ENCODE peak calls at places on chromosome 19, in nine cellular contexts. K is psoas muscle, H is hepatocyte, C is choroid plexus epithelial cell, L is mammary epithelial cell, I is heart left ventricle, T is left ventricle myocardium inferior, N is body of pancreas, R is kidney epithelial cell. P is an unnamed sample.

GRCh38 chr19:29321116-29321515 is 108.2 kb upstream of the UQCRFS1 start:
- DNase-seq in L (no peak), I (no peak), T (no peak), R (no peak), K (no peak), N (no peak), H (no peak), C (no peak), P (no peak)

GRCh38 chr19:55333870-55334269 is 5.8 kb upstream of the KMT5C start:
- DNase-seq in C (no peak), I (no peak), R (no peak), L (no peak), N (no peak), K (no peak), H (peak), T (no peak), P (peak)

GRCh38 chr19:4908311-4908710 is 990 bp upstream of the UHRF1 start:
- DNase-seq in C (no peak), N (no peak), L (no peak), I (no peak), T (no peak), K (no peak), H (no peak), R (no peak), P (peak)

GRCh38 chr19:18373892-18374629 is 11.9 kb upstream of the GDF15 start:
- DNase-seq in I (peak), K (peak), L (peak), C (peak), T (peak), H (peak), N (peak), R (peak), P (peak)

GRCh38 chr19:14520543-14520942 is 2.3 kb upstream of the DNAJB1 start:
- DNase-seq in H (no peak), T (no peak), I (no peak), K (no peak), C (no peak), N (no peak), R (no peak), L (no peak), P (no peak)

GRCh38 chr19:31553844-31554215 is 204.6 kb upstream of the TSHZ3 start:
- DNase-seq in I (no peak), R (no peak), H (peak), K (no peak), L (no peak), C (no peak), T (no peak), N (no peak), P (no peak)

GRCh38 chr19:29663861-29664752 is 1.2 kb upstream of the PLEKHF1 start:
- DNase-seq in N (no peak), I (no peak), R (no peak), H (no peak), T (no peak), L (peak), C (peak), K (no peak), P (no peak)

GRCh38 chr19:1580382-1580781 is 12.3 kb upstream of the MEX3D start:
- DNase-seq in K (no peak), I (no peak), R (no peak), T (no peak), H (no peak), N (no peak), L (no peak), C (no peak), P (no peak)

GRCh38 chr19:58511353-58512208 is at the start of gene SLC27A5:
- DNase-seq in I (no peak), T (no peak), H (peak), L (no peak), N (no peak), K (no peak), C (no peak), R (no peak), P (peak)

GRCh38 chr19:16062789-16063188 is 13.5 kb upstream of the TPM4 start:
- DNase-seq in N (peak), H (peak), K (peak), T (no peak), C (peak), I (no peak), L (no peak), R (no peak), P (peak)

GRCh38 chr19:29328586-29328985 is 115.6 kb upstream of the UQCRFS1 start:
- DNase-seq in C (no peak), T (no peak), I (no peak), H (no peak), K (no peak), L (no peak), N (no peak), R (no peak), P (no peak)

GRCh38 chr19:38852231-38853044 is 2.7 kb upstream of the HNRNPL start:
- DNase-seq in T (peak), I (peak), R (no peak), C (peak), L (peak), N (peak), H (peak), K (peak), P (peak)

GRCh38 chr19:14394167-14394566 is 12.9 kb downstream of the ADGRE5 start:
- DNase-seq in T (no peak), L (no peak), H (no peak), K (no peak), N (no peak), C (no peak), R (no peak), I (no peak), P (peak)

GRCh38 chr19:41327499-41328156 is 17.7 kb downstream of the CCDC97 start:
- DNase-seq in C (peak), T (peak), H (no peak), N (peak), I (peak), K (peak), R (no peak), L (peak), P (peak)

GRCh38 chr19:13526552-13526951 is 20.3 kb upstream of the CACNA1A start:
- DNase-seq in L (peak), T (no peak), K (no peak), I (no peak), N (no peak), R (no peak), C (no peak), H (no peak), P (peak)

GRCh38 chr19:18099623-18099995 is 2.0 kb downstream of the MAST3 start:
- DNase-seq in R (no peak), N (no peak), K (no peak), L (no peak), C (no peak), I (no peak), T (no peak), H (no peak), P (no peak)

GRCh38 chr19:53076984-53077383 is 26.2 kb downstream of the ZNF160 start:
- DNase-seq in R (no peak), H (peak), L (no peak), C (peak), K (peak), T (peak), I (peak), N (peak), P (peak)

GRCh38 chr19:51439021-51439465 is 19.2 kb downstream of the SIGLEC8 start:
- DNase-seq in T (no peak), N (no peak), H (no peak), L (peak), R (no peak), C (peak), I (no peak), K (no peak), P (peak)

GRCh38 chr19:51440052-51440451 is 18.2 kb downstream of the SIGLEC8 start:
- DNase-seq in C (no peak), L (no peak), K (no peak), H (no peak), I (no peak), T (no peak), R (no peak), N (no peak), P (no peak)

GRCh38 chr19:51440846-51441409 is 17.3 kb downstream of the SIGLEC8 start:
- DNase-seq in I (no peak), H (no peak), T (no peak), C (peak), K (no peak), L (no peak), N (no peak), R (no peak), P (no peak)

GRCh38 chr19:51441410-51442390 is 16.6 kb downstream of the SIGLEC8 start:
- DNase-seq in N (no peak), C (no peak), R (no peak), K (no peak), T (no peak), H (no peak), I (no peak), L (peak), P (no peak)
- H3K4me3 ChIP-seq in N (no peak), C (no peak), R (no peak), K (no peak), T (no peak), H (no peak), I (no peak), L (no peak), P (no peak)

DNA sequence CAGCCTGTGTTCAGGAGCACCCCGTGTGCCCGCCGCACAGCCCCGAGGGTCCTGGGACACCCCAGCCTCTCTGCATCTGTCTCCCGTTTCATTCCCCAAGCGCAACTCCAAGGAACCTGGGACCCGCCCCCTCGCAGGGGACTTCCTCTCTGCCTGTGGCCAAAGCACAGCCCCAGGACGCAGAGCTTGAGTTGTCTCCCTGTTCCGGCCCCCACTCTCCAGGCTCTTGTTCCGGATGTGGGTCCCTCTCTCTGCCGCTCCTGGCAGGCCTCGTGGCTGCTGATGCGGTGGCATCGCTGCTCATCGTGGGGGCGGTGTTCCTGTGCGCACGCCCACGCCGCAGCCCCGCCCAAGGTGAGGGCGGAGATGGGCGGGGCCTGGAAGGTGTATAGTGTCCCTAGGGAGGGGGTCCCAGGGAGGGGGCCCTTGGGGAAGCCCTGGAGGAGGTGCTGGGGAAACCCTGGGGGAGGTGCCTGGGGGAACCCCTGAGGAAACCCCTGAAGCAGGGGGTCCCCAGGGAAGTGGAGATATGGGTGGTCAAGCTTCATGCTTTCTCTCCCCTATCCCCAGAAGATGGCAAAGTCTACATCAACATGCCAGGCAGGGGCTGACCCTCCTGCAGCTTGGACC is 1.3 kb downstream of the HCST start:
- DNase-seq in C (peak), H (peak), N (peak), I (peak), T (peak), L (peak), K (peak), R (peak), P (peak)
- H3K4me3 ChIP-seq in C (peak), H (no peak), N (no peak), I (peak), T (peak), L (no peak), K (peak), R (peak), P (peak)

GRCh38 chr19:8631425-8631819 is 989 bp downstream of the NFILZ start:
- DNase-seq in N (peak), C (peak), R (no peak), T (no peak), L (no peak), I (peak), K (no peak), H (peak), P (peak)
- H3K4me3 ChIP-seq in N (no peak), C (no peak), R (no peak), T (no peak), L (no peak), I (no peak), K (no peak), H (no peak), P (no peak)

GRCh38 chr19:21141787-21142464 is at the start of gene ZNF431:
- DNase-seq in T (peak), L (peak), N (peak), R (peak), K (peak), I (peak), H (peak), C (peak), P (peak)

GRCh38 chr19:21148681-21149080 is 6.8 kb downstream of the ZNF431 start:
- DNase-seq in I (no peak), T (no peak), R (no peak), L (no peak), H (no peak), C (no peak), K (no peak), N (no peak), P (no peak)

GRCh38 chr19:21143846-21144245 is 2.0 kb downstream of the ZNF431 start:
- DNase-seq in N (no peak), I (no peak), T (no peak), C (no peak), H (no peak), L (peak), K (no peak), R (no peak), P (no peak)

GRCh38 chr19:21147540-21147939 is 5.7 kb downstream of the ZNF431 start:
- DNase-seq in L (no peak), H (no peak), I (no peak), C (no peak), K (no peak), R (no peak), N (no peak), T (no peak), P (no peak)

DNA sequence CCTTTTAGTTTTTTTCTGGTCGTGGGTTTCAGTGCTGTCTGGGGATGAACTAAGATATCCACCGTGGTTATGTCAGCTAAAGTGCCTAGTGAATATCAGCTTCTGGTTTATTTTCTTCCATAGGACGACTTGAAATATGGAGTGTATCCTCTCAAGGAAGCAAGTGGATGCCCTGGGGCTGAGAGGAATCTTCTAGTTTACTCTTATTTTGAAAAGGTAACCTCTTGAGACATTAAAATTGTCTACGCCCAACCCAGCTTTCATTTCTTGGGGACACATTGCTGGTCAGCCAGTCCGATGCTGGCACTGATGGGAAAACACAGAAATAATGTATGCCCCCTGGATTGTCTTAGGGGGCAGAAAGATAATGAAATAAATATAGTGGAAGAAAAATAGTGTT is 1.6 kb downstream of the ZNF431 start:
- DNase-seq in I (no peak), K (no peak), N (no peak), R (no peak), H (no peak), C (no peak), T (no peak), L (no peak), P (no peak)
- H3K4me3 ChIP-seq in I (no peak), K (no peak), N (no peak), R (no peak), H (no peak), C (no peak), T (no peak), L (peak), P (no peak)

GRCh38 chr19:37217855-37218591 is at the start of gene ZNF383:
- DNase-seq in N (peak), I (peak), H (peak), T (peak), K (peak), L (peak), R (peak), C (peak), P (peak)
- H3K4me3 ChIP-seq in N (peak), I (peak), H (peak), T (peak), K (peak), L (peak), R (peak), C (peak), P (peak)

GRCh38 chr19:6772028-6772865 is at the start of gene VAV1:
- DNase-seq in C (no peak), R (no peak), N (no peak), L (no peak), H (no peak), K (peak), T (peak), I (peak), P (peak)
- H3K4me3 ChIP-seq in C (no peak), R (no peak), N (no peak), L (no peak), H (no peak), K (peak), T (peak), I (peak), P (no peak)